ENCODE peak calls at places on chromosomes 16 and 17, in five cellular contexts. O is AG04450, J is adrenal gland, S is A549, K is neural progenitor cell. L is an unnamed sample.

GRCh38 chr16:29029168-29029994 is 44.5 kb downstream of the LAT start:
- DNase-seq in J (peak; percentile 22), K (peak; percentile 71), O (peak; percentile 81), S (peak; percentile 25), L (no peak)

GRCh38 chr16:78251115-78251514 is 151.7 kb downstream of the WWOX start:
- DNase-seq in J (no peak), O (no peak), K (no peak), S (no peak), L (no peak)

GRCh38 chr17:34163123-34163522 is 92.0 kb upstream of the CCL2 start:
- DNase-seq in J (no peak), K (no peak), O (no peak), S (no peak), L (no peak)

GRCh38 chr17:55576237-55576998 is 65.2 kb upstream of the SMIM36 start:
- DNase-seq in O (peak; percentile 60), J (no peak), S (peak; percentile 44), K (no peak), L (no peak)

GRCh38 chr16:4936991-4937781 is at the start of gene PPL:
- DNase-seq in K (peak; percentile 90), J (peak; percentile 84), O (no peak), S (no peak), L (peak; percentile 82)

GRCh38 chr16:9666834-9667480 is 515.3 kb downstream of the GRIN2A start:
- DNase-seq in K (no peak), J (no peak), O (no peak), S (no peak), L (no peak)

GRCh38 chr17:34997355-34997862 is 17.1 kb downstream of the LIG3 start:
- DNase-seq in J (peak; percentile 78), K (no peak), O (peak; percentile 72), S (no peak), L (peak; percentile 52)

GRCh38 chr16:51834131-51834530 is 683.1 kb upstream of the SALL1 start:
- DNase-seq in K (no peak), O (peak; percentile 36), S (no peak), J (no peak), L (no peak)

GRCh38 chr16:2198283-2198682 is 1.9 kb upstream of the CASKIN1 start:
- DNase-seq in O (no peak), J (no peak), K (no peak), S (no peak), L (no peak)

GRCh38 chr17:21352221-21352980 is 23.8 kb upstream of the KCNJ12 start:
- DNase-seq in S (no peak), O (no peak), J (no peak), K (no peak), L (peak; percentile 61)

GRCh38 chr16:87541004-87541881 is 48.4 kb upstream of the ZCCHC14 start:
- DNase-seq in O (peak; percentile 46), K (peak; percentile 36), J (no peak), S (no peak), L (peak; percentile 94)

GRCh38 chr16:8493885-8494487 is 96.3 kb downstream of the TMEM114 start:
- DNase-seq in J (no peak), S (no peak), K (peak; percentile 53), O (no peak), L (no peak)

GRCh38 chr17:36869856-36870617 is 67.2 kb upstream of the LHX1 start:
- DNase-seq in S (peak; percentile 73), K (no peak), O (no peak), J (peak; percentile 21), L (no peak)

GRCh38 chr17:4872786-4873185 is 26.6 kb upstream of the C17orf107 start:
- DNase-seq in S (no peak), O (no peak), K (no peak), J (peak; percentile 60), L (no peak)

GRCh38 chr17:42980766-42981397 is 517 bp downstream of the RUNDC1 start:
- DNase-seq in J (peak; percentile 42), O (no peak), K (peak; percentile 78), S (peak; percentile 76), L (no peak)

GRCh38 chr17:45131616-45132301 is 556 bp downstream of the PLCD3 start:
- DNase-seq in J (no peak), K (peak; percentile 82), S (no peak), O (no peak), L (peak; percentile 81)

GRCh38 chr17:31882571-31882970 is 18.9 kb downstream of the UTP6 start:
- DNase-seq in K (no peak), O (no peak), J (no peak), S (no peak), L (no peak)

GRCh38 chr17:57949649-57950048 is 5.6 kb downstream of the CUEDC1 start:
- DNase-seq in J (no peak), K (no peak), S (no peak), O (no peak), L (peak; percentile 72)

GRCh38 chr16:3065742-3066439 is 451 bp downstream of the IL32 start:
- DNase-seq in K (no peak), J (no peak), S (no peak), O (no peak), L (no peak)

GRCh38 chr16:14199624-14200023 is 128.5 kb downstream of the MRTFB start:
- DNase-seq in J (no peak), S (no peak), O (no peak), K (no peak), L (no peak)

GRCh38 chr17:63537991-63538692 is 12.1 kb upstream of the DCAF7 start:
- DNase-seq in S (no peak), O (no peak), K (peak; percentile 9), J (no peak), L (peak; percentile 53)

GRCh38 chr17:79979201-79979840 is 56.4 kb downstream of the TBC1D16 start:
- DNase-seq in S (no peak), J (no peak), K (no peak), O (no peak), L (no peak)

GRCh38 chr17:50044483-50044882 is 11.4 kb upstream of the ITGA3 start:
- DNase-seq in K (no peak), O (no peak), J (no peak), S (no peak), L (no peak)

GRCh38 chr17:82439829-82440365 is 10.7 kb downstream of the CYBC1 start:
- DNase-seq in O (no peak), S (no peak), J (no peak), K (no peak), L (no peak)

GRCh38 chr17:51397361-51398127 is 137.2 kb downstream of the UTP18 start:
- DNase-seq in J (no peak), K (no peak), S (peak; percentile 94), O (no peak), L (no peak)

GRCh38 chr17:34318474-34318873 is 761 bp upstream of the CCL8 start:
- DNase-seq in J (no peak), S (peak; percentile 28), O (no peak), K (peak; percentile 21), L (no peak)

GRCh38 chr17:72408122-72408382 is 287.2 kb downstream of the SOX9 start:
- DNase-seq in K (no peak), O (no peak), S (no peak), J (no peak), L (no peak)

GRCh38 chr17:50070908-50071680 is 15.2 kb downstream of the ITGA3 start:
- DNase-seq in S (no peak), K (no peak), J (no peak), O (no peak), L (no peak)

GRCh38 chr16:11432856-11433395 is 87.7 kb downstream of the RMI2 start:
- DNase-seq in S (no peak), O (no peak), J (no peak), K (no peak), L (no peak)

GRCh38 chr17:41065829-41066624 is at the start of gene KRTAP2-4:
- DNase-seq in O (peak; percentile 71), J (no peak), K (no peak), S (peak; percentile 24), L (no peak)

GRCh38 chr16:88317619-88317977 is 65.2 kb upstream of the ZNF469 start:
- DNase-seq in J (no peak), S (no peak), K (no peak), O (no peak), L (peak; percentile 60)

GRCh38 chr17:62627219-62627903 is at the start of gene MRC2:
- DNase-seq in S (peak; percentile 86), K (peak; percentile 83), J (no peak), O (peak; percentile 30), L (peak; percentile 86)

GRCh38 chr16:89764711-89765201 is 43.4 kb downstream of the ZNF276 start:
- DNase-seq in S (no peak), O (no peak), J (peak; percentile 47), K (no peak), L (peak; percentile 55)

GRCh38 chr16:88415381-88416323 is 32.9 kb downstream of the ZNF469 start:
- DNase-seq in S (no peak), K (no peak), J (no peak), O (no peak), L (no peak)

GRCh38 chr16:49337814-49338350 is 35.7 kb upstream of the C16orf78 start:
- DNase-seq in K (no peak), S (no peak), J (no peak), O (no peak), L (no peak)

GRCh38 chr16:75252946-75253911 is 1.8 kb upstream of the BCAR1 start:
- DNase-seq in J (peak; percentile 54), S (no peak), K (peak; percentile 78), O (no peak), L (peak; percentile 75)

GRCh38 chr16:23391381-23392222 is 61.4 kb downstream of the COG7 start:
- DNase-seq in J (no peak), K (no peak), S (no peak), O (no peak), L (no peak)

GRCh38 chr17:55416470-55417052 is 5.1 kb downstream of the MMD start:
- DNase-seq in O (no peak), S (no peak), J (no peak), K (no peak), L (no peak)

GRCh38 chr16:65315004-65315398 is 193.1 kb upstream of the CDH11 start:
- DNase-seq in O (no peak), S (no peak), J (peak; percentile 15), K (peak; percentile 2), L (peak; percentile 78)
- H3K4me3 ChIP-seq in O (no peak overlapping the region), S (no peak overlapping the region), J (no peak overlapping the region), K (no peak overlapping the region), L (no peak overlapping the region)

GRCh38 chr17:70945386-70945785 is 776.1 kb downstream of the KCNJ2 start:
- DNase-seq in O (no peak), J (no peak), S (no peak), K (peak; percentile 33), L (no peak)
- H3K9me3 ChIP-seq in O (no peaks in the 10 kb centered on the region), J (no peaks in the 10 kb centered on the region), S (peaks cover 4% of the 10 kb centered on the region), K (no peaks in the 10 kb centered on the region), L (no peaks in the 10 kb centered on the region)

GRCh38 chr16:85674418-85674755 is 14.4 kb downstream of the GINS2 start:
- DNase-seq in O (no peak), J (no peak), S (no peak), K (no peak), L (no peak)

GRCh38 chr16:85676466-85676865 is 12.3 kb downstream of the GINS2 start:
- DNase-seq in O (no peak), K (no peak), S (no peak), J (no peak), L (no peak)

GRCh38 chr16:85673529-85674417 is 15.0 kb downstream of the GINS2 start:
- DNase-seq in O (peak; percentile 29), S (no peak), K (no peak), J (peak; percentile 95), L (no peak)

GRCh38 chr16:85674828-85675227 is 13.9 kb downstream of the GINS2 start:
- DNase-seq in J (no peak), S (no peak), O (no peak), K (no peak), L (no peak)

GRCh38 chr16:85675528-85675927 is 13.2 kb downstream of the GINS2 start:
- DNase-seq in S (peak; percentile 36), O (no peak), K (no peak), J (no peak), L (no peak)
- TF ChIP-seq CTCF in S (peak; percentile 53), O (peak; percentile 65), K (peak; percentile 55), J (peak; percentile 42), L (no peak)

GRCh38 chr16:56910654-56911539 is 21.0 kb upstream of the HERPUD1 start:
- DNase-seq in O (peak; percentile 49), K (no peak), S (no peak), J (peak; percentile 58), L (no peak)
- H3K4me3 ChIP-seq in O (no peak overlapping the region), K (no peak overlapping the region), S (no peak overlapping the region), J (no peak overlapping the region), L (no peak overlapping the region)

L was measured in tibial artery.